ENCODE peak calls at places on chromosomes 13 and 19, in five cellular contexts. One of them, this sample, is unnamed.

GRCh38 chr19:16347706-16348105 is 23.1 kb downstream of the KLF2 start:
- DNase-seq in suprapubic skin: no peak
- DNase-seq in tibial nerve: no peak
- DNase-seq in SK-N-SH: no peak
- DNase-seq in A549: no peak
- DNase-seq in this sample: no peak

GRCh38 chr19:18726846-18727245 is 43.4 kb downstream of the CRTC1 start:
- DNase-seq in suprapubic skin: no peak
- DNase-seq in tibial nerve: no peak
- DNase-seq in SK-N-SH: no peak
- DNase-seq in A549: no peak
- DNase-seq in this sample: no peak

GRCh38 chr13:114101831-114102520 is 30.4 kb downstream of the RASA3 start:
- DNase-seq in suprapubic skin: peak; percentile 60
- DNase-seq in tibial nerve: no peak
- DNase-seq in SK-N-SH: peak; percentile 37
- DNase-seq in A549: no peak
- DNase-seq in this sample: no peak

GRCh38 chr19:37817180-37817911 is 38.0 kb upstream of the ZNF573 start:
- DNase-seq in suprapubic skin: peak; percentile 74
- DNase-seq in tibial nerve: peak; percentile 43
- DNase-seq in SK-N-SH: peak; percentile 86
- DNase-seq in A549: no peak
- DNase-seq in this sample: peak; percentile 92

GRCh38 chr19:43414554-43414953 is at the start of gene TEX101:
- DNase-seq in suprapubic skin: no peak
- DNase-seq in tibial nerve: no peak
- DNase-seq in SK-N-SH: no peak
- DNase-seq in A549: no peak
- DNase-seq in this sample: no peak

GRCh38 chr19:11675569-11675968 is 63.2 kb downstream of the ZNF823 start:
- DNase-seq in suprapubic skin: no peak
- DNase-seq in tibial nerve: no peak
- DNase-seq in SK-N-SH: no peak
- DNase-seq in A549: no peak
- DNase-seq in this sample: no peak

GRCh38 chr13:99811067-99811715 is 160.4 kb downstream of the ZIC5 start:
- DNase-seq in suprapubic skin: no peak
- DNase-seq in tibial nerve: no peak
- DNase-seq in SK-N-SH: no peak
- DNase-seq in A549: no peak
- DNase-seq in this sample: no peak

GRCh38 chr19:4083677-4084546 is 17.2 kb upstream of the ZBTB7A start:
- DNase-seq in suprapubic skin: no peak
- DNase-seq in tibial nerve: no peak
- DNase-seq in SK-N-SH: no peak
- DNase-seq in A549: no peak
- DNase-seq in this sample: peak; percentile 46

GRCh38 chr13:110394371-110394841 is 87.3 kb downstream of the COL4A2 start:
- DNase-seq in suprapubic skin: no peak
- DNase-seq in tibial nerve: no peak
- DNase-seq in SK-N-SH: no peak
- DNase-seq in A549: no peak
- DNase-seq in this sample: no peak

GRCh38 chr13:27296496-27296895 is 25.9 kb downstream of the RASL11A start:
- DNase-seq in suprapubic skin: no peak
- DNase-seq in tibial nerve: no peak
- DNase-seq in SK-N-SH: no peak
- DNase-seq in A549: no peak
- DNase-seq in this sample: no peak

GRCh38 chr19:45498411-45499195 is at the start of gene PPM1N:
- DNase-seq in suprapubic skin: no peak
- DNase-seq in tibial nerve: no peak
- DNase-seq in SK-N-SH: no peak
- DNase-seq in A549: no peak
- DNase-seq in this sample: no peak

GRCh38 chr13:33494596-33495214 is 209.2 kb upstream of the STARD13 start:
- DNase-seq in suprapubic skin: no peak
- DNase-seq in tibial nerve: no peak
- DNase-seq in SK-N-SH: no peak
- DNase-seq in A549: peak; percentile 53
- DNase-seq in this sample: no peak

GRCh38 chr13:27118428-27119054 is 53.1 kb downstream of the USP12 start:
- DNase-seq in suprapubic skin: no peak
- DNase-seq in tibial nerve: no peak
- DNase-seq in SK-N-SH: no peak
- DNase-seq in A549: no peak
- DNase-seq in this sample: no peak

GRCh38 chr19:36152061-36152885 is at the start of gene COX7A1:
- DNase-seq in suprapubic skin: peak; percentile 84
- DNase-seq in tibial nerve: peak; percentile 57
- DNase-seq in SK-N-SH: no peak
- DNase-seq in A549: no peak
- DNase-seq in this sample: peak; percentile 79

GRCh38 chr19:12783226-12783848 is 7.9 kb upstream of the JUNB start:
- DNase-seq in suprapubic skin: no peak
- DNase-seq in tibial nerve: no peak
- DNase-seq in SK-N-SH: no peak
- DNase-seq in A549: peak; percentile 47
- DNase-seq in this sample: no peak

GRCh38 chr13:52868190-52868589 is 19.8 kb upstream of the PCDH8 start:
- DNase-seq in suprapubic skin: no peak
- DNase-seq in tibial nerve: no peak
- DNase-seq in SK-N-SH: no peak
- DNase-seq in A549: no peak
- DNase-seq in this sample: no peak

GRCh38 chr19:2333027-2333806 is 4.7 kb downstream of the SPPL2B start:
- DNase-seq in suprapubic skin: no peak
- DNase-seq in tibial nerve: no peak
- DNase-seq in SK-N-SH: no peak
- DNase-seq in A549: no peak
- DNase-seq in this sample: peak; percentile 13

GRCh38 chr13:103471896-103472295 is 405.7 kb upstream of the SLC10A2 start:
- DNase-seq in suprapubic skin: no peak
- DNase-seq in tibial nerve: no peak
- DNase-seq in SK-N-SH: no peak
- DNase-seq in A549: peak; percentile 8
- DNase-seq in this sample: no peak

GRCh38 chr13:42271337-42272114 is 426 bp upstream of the AKAP11 start:
- DNase-seq in suprapubic skin: peak; percentile 95
- DNase-seq in tibial nerve: peak; percentile 87
- DNase-seq in SK-N-SH: peak; percentile 93
- DNase-seq in A549: peak; percentile 97
- DNase-seq in this sample: peak; percentile 96
- TF ChIP-seq EP300 in suprapubic skin: no peak
- TF ChIP-seq EP300 in tibial nerve: peak; percentile 65
- TF ChIP-seq EP300 in SK-N-SH: peak; percentile 29
- TF ChIP-seq EP300 in A549: no peak
- TF ChIP-seq EP300 in this sample: no peak

DNA sequence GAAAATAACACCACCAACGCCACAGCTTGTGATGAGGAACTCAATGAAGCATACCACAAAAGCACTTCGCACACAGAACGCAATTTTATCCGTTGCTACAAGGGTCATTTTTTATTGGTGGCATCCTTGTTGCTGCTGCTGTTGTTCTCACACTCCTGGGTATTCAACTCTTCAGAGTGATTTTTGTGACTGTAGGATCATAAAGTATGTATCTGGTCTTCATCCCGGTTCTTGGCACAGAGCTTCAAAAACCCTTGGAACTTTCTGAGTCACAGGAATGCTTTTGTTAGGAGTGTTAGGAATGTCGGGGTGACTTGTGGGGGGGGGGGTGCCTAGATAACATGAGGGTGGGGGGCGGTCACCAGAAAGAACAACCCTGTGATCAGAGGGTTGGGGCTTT is 108.4 kb downstream of the ZNF557 start:
- DNase-seq in suprapubic skin: no peak
- DNase-seq in tibial nerve: no peak
- DNase-seq in SK-N-SH: no peak
- DNase-seq in A549: no peak
- DNase-seq in this sample: no peak
- H3K27ac ChIP-seq in suprapubic skin: no peak overlapping the region
- H3K27ac ChIP-seq in tibial nerve: no peak overlapping the region
- H3K27ac ChIP-seq in SK-N-SH: no peak overlapping the region
- H3K27ac ChIP-seq in A549: no peak overlapping the region
- H3K27ac ChIP-seq in this sample: peak overlapping the region; percentile 44

GRCh38 chr19:17678836-17679235 is 9.3 kb downstream of the UNC13A start:
- DNase-seq in suprapubic skin: no peak
- DNase-seq in tibial nerve: no peak
- DNase-seq in SK-N-SH: no peak
- DNase-seq in A549: no peak
- DNase-seq in this sample: no peak

GRCh38 chr19:17679526-17680234 is 8.5 kb downstream of the UNC13A start:
- DNase-seq in suprapubic skin: no peak
- DNase-seq in tibial nerve: no peak
- DNase-seq in SK-N-SH: no peak
- DNase-seq in A549: no peak
- DNase-seq in this sample: no peak

GRCh38 chr19:17681505-17682125 is 6.5 kb downstream of the UNC13A start:
- DNase-seq in suprapubic skin: no peak
- DNase-seq in tibial nerve: no peak
- DNase-seq in SK-N-SH: no peak
- DNase-seq in A549: no peak
- DNase-seq in this sample: peak; percentile 44

GRCh38 chr19:17682273-17682672 is 5.9 kb downstream of the UNC13A start:
- DNase-seq in suprapubic skin: no peak
- DNase-seq in tibial nerve: no peak
- DNase-seq in SK-N-SH: no peak
- DNase-seq in A549: no peak
- DNase-seq in this sample: no peak

DNA sequence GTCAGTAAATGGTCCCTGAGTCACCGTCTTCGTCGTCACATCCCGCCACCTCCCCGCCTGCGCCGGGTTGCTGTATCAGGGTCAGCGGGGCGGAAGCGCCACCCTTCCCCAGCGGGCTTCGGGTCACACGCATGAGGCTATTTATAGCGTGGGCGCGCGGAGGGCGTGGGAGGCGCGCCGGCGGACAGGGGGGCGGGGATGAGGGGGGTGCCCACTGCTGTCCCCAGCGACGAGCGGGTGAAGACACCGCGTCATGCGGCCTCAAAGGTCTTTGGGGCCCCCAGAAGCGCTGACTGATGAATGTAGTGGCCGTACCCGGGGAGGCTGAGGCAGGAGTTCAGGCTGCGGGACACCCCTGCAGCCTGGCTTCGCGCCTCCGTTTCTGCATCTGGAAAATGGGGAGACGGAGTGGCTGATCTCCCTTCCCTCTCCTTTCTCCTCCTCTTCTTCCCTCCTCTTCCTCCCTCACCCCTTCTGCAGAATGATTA is 7.9 kb downstream of the UNC13A start:
- DNase-seq in suprapubic skin: peak; percentile 82
- DNase-seq in tibial nerve: peak; percentile 45
- DNase-seq in SK-N-SH: no peak
- DNase-seq in A549: peak; percentile 75
- DNase-seq in this sample: peak; percentile 51
- TF ChIP-seq EP300 in suprapubic skin: no peak
- TF ChIP-seq EP300 in tibial nerve: peak; percentile 69
- TF ChIP-seq EP300 in SK-N-SH: no peak
- TF ChIP-seq EP300 in A549: no peak
- TF ChIP-seq EP300 in this sample: no peak

GRCh38 chr19:10086032-10086903 is at the start of gene SHFL:
- DNase-seq in suprapubic skin: no peak
- DNase-seq in tibial nerve: peak; percentile 50
- DNase-seq in SK-N-SH: peak; percentile 95
- DNase-seq in A549: no peak
- DNase-seq in this sample: peak; percentile 84
- H3K27ac ChIP-seq in suprapubic skin: peak within 1 kb of the TSS; percentile 81
- H3K27ac ChIP-seq in tibial nerve: peak within 1 kb of the TSS; percentile 92
- H3K27ac ChIP-seq in SK-N-SH: no peak within 1 kb of the TSS
- H3K27ac ChIP-seq in A549: peak within 1 kb of the TSS; percentile 98
- H3K27ac ChIP-seq in this sample: peak within 1 kb of the TSS; percentile 74

GRCh38 chr19:7850429-7850819 is 20.4 kb downstream of the EVI5L start:
- DNase-seq in suprapubic skin: no peak
- DNase-seq in tibial nerve: no peak
- DNase-seq in SK-N-SH: peak; percentile 60
- DNase-seq in A549: no peak
- DNase-seq in this sample: peak; percentile 71
- TF ChIP-seq EP300 in suprapubic skin: no peak
- TF ChIP-seq EP300 in tibial nerve: no peak
- TF ChIP-seq EP300 in SK-N-SH: no peak
- TF ChIP-seq EP300 in A549: no peak
- TF ChIP-seq EP300 in this sample: no peak

GRCh38 chr19:48814895-48815294 is 4.1 kb upstream of the BCAT2 start:
- DNase-seq in suprapubic skin: no peak
- DNase-seq in tibial nerve: no peak
- DNase-seq in SK-N-SH: no peak
- DNase-seq in A549: no peak
- DNase-seq in this sample: no peak
- H3K27ac ChIP-seq in suprapubic skin: no peak overlapping the region
- H3K27ac ChIP-seq in tibial nerve: no peak overlapping the region
- H3K27ac ChIP-seq in SK-N-SH: no peak overlapping the region
- H3K27ac ChIP-seq in A549: peak overlapping the region; percentile 71
- H3K27ac ChIP-seq in this sample: peak overlapping the region; percentile 51

GRCh38 chr13:98285317-98285716 is 108.2 kb upstream of the RNF113B start:
- DNase-seq in suprapubic skin: no peak
- DNase-seq in tibial nerve: no peak
- DNase-seq in SK-N-SH: peak; percentile 39
- DNase-seq in A549: no peak
- DNase-seq in this sample: no peak
- TF ChIP-seq EP300 in suprapubic skin: no peak
- TF ChIP-seq EP300 in tibial nerve: no peak
- TF ChIP-seq EP300 in SK-N-SH: no peak
- TF ChIP-seq EP300 in A549: no peak
- TF ChIP-seq EP300 in this sample: no peak